ENCODE peak calls at places on chromosome 14, in nine cellular contexts. M is pancreas; W is body of pancreas; X is CD8-positive, alpha-beta memory T cell; F is IMR-90; D is CD4-positive, alpha-beta memory T cell; V is brain microvascular endothelial cell; Q is cardiac muscle cell; Z is MM.1S. O is an unnamed sample. For H3K36me3, the result is how much of the 10 kb centered on the place peaks cover.

GRCh38 chr14:94601961-94602391 is 10.2 kb upstream of the SERPINA3 start:
- DNase-seq in Q (peak), X (no peak), F (peak), V (peak), M (no peak), Z (no peak), D (no peak), W (peak), O (no peak)

GRCh38 chr14:96130854-96131253 is 73.8 kb upstream of the BDKRB2 start:
- DNase-seq in V (no peak), M (no peak), W (no peak), Z (no peak), Q (peak), X (no peak), F (peak), D (no peak), O (no peak)

GRCh38 chr14:95482967-95483842 is 33.2 kb downstream of the SYNE3 start:
- DNase-seq in X (no peak), Z (no peak), W (peak), D (no peak), F (peak), V (peak), Q (peak), M (no peak), O (no peak)

GRCh38 chr14:71692496-71692895 is 239.7 kb upstream of the RGS6 start:
- DNase-seq in F (peak), Q (peak), D (no peak), M (no peak), V (no peak), Z (no peak), W (peak), X (no peak), O (no peak)

GRCh38 chr14:73468808-73469386 is 10.6 kb upstream of the NUMB start:
- DNase-seq in M (no peak), D (no peak), X (no peak), Z (no peak), W (no peak), V (peak), Q (no peak), F (peak), O (no peak)

GRCh38 chr14:35927727-35928126 is 101.6 kb downstream of the BRMS1L start:
- DNase-seq in Q (no peak), W (no peak), M (no peak), D (no peak), F (no peak), Z (no peak), X (no peak), V (no peak), O (no peak)

GRCh38 chr14:52641745-52642144 is 53.6 kb downstream of the ERO1A start:
- DNase-seq in D (no peak), V (no peak), W (no peak), Q (no peak), Z (no peak), X (no peak), F (peak), M (no peak), O (no peak)

GRCh38 chr14:70856851-70857498 is 47.7 kb upstream of the MAP3K9 start:
- DNase-seq in Q (peak), F (peak), D (no peak), W (no peak), M (no peak), X (no peak), V (peak), Z (no peak), O (no peak)

GRCh38 chr14:91412939-91413338 is 4.7 kb downstream of the CCDC88C start:
- DNase-seq in Z (peak), W (no peak), M (no peak), Q (no peak), F (no peak), X (no peak), V (no peak), D (no peak), O (no peak)

GRCh38 chr14:104563742-104564615 is 15.6 kb upstream of the C14orf180 start:
- DNase-seq in F (peak), X (peak), Z (no peak), Q (peak), W (peak), D (peak), V (peak), M (peak), O (peak)

GRCh38 chr14:21053184-21054122 is 4.2 kb upstream of the RNASE8 start:
- DNase-seq in Z (no peak), D (no peak), F (no peak), Q (no peak), X (no peak), V (no peak), W (no peak), M (no peak), O (no peak)

GRCh38 chr14:89270439-89271227 is 146.4 kb downstream of the FOXN3 start:
- DNase-seq in M (no peak), W (peak), Q (no peak), V (no peak), Z (no peak), X (no peak), D (no peak), F (no peak), O (no peak)

GRCh38 chr14:51342226-51342625 is 102.2 kb downstream of the TMX1 start:
- DNase-seq in X (no peak), Q (no peak), Z (no peak), V (no peak), D (no peak), W (no peak), F (peak), M (no peak), O (no peak)

GRCh38 chr14:21191809-21192446 is 36.1 kb upstream of the OR5AU1 start:
- DNase-seq in M (peak), F (no peak), X (peak), V (no peak), Q (peak), W (peak), D (peak), Z (peak), O (peak)

GRCh38 chr14:54147285-54147684 is 190.7 kb upstream of the BMP4 start:
- DNase-seq in F (peak), V (peak), W (no peak), D (no peak), X (no peak), Z (no peak), M (no peak), Q (peak), O (no peak)

GRCh38 chr14:64946310-64947045 is 3.9 kb upstream of the GPX2 start:
- DNase-seq in W (no peak), V (no peak), Z (no peak), M (no peak), X (no peak), D (no peak), Q (no peak), F (no peak), O (no peak)

GRCh38 chr14:68881396-68881795 is 88.5 kb upstream of the ZFP36L1 start:
- DNase-seq in F (no peak), Q (no peak), W (no peak), M (no peak), D (no peak), Z (no peak), V (no peak), X (no peak), O (no peak)
- H3K36me3 ChIP-seq in F (half or more), Q (half or more), W (under half), M (under half), D (under half), Z (under half), V (half or more), X (under half), O (half or more)

DNA sequence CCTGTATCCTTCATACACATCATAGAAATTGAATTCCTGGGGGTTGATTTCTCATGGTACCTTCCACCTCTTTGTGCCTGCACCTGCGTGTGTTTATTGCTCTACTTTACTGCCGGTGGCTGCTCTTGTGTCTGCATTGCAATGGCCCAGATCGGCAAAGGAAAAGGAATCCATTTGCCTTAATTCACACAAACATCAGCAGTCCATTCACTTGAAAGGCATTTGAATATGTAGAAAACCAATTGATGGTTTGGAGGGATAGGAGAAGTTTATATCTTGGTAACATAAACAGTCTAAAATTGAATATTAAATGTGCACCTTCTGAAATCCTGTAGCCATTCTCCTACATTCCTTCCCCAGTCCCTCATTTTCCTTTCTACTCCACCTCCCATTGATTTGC is 74.0 kb downstream of the SNAPC1 start:
- DNase-seq in D (no peak), M (no peak), Q (no peak), X (no peak), W (no peak), Z (no peak), F (peak), V (no peak), O (no peak)
- H3K36me3 ChIP-seq in D (under half), M (under half), Q (under half), X (under half), W (under half), Z (under half), F (under half), V (under half), O (under half)

GRCh38 chr14:101538865-101539264 is 22.4 kb upstream of the DIO3 start:
- DNase-seq in V (no peak), Q (no peak), W (no peak), X (no peak), F (no peak), M (no peak), Z (no peak), D (no peak), O (no peak)

GRCh38 chr14:101542391-101542790 is 18.9 kb upstream of the DIO3 start:
- DNase-seq in X (no peak), Z (no peak), V (no peak), M (no peak), F (no peak), W (no peak), D (no peak), Q (no peak), O (no peak)

GRCh38 chr14:101540481-101540880 is 20.8 kb upstream of the DIO3 start:
- DNase-seq in F (no peak), Q (no peak), D (no peak), Z (no peak), M (no peak), W (no peak), V (no peak), X (no peak), O (no peak)

GRCh38 chr14:101539929-101540328 is 21.4 kb upstream of the DIO3 start:
- DNase-seq in Q (no peak), W (no peak), D (no peak), F (no peak), V (no peak), X (no peak), M (no peak), Z (no peak), O (no peak)

DNA sequence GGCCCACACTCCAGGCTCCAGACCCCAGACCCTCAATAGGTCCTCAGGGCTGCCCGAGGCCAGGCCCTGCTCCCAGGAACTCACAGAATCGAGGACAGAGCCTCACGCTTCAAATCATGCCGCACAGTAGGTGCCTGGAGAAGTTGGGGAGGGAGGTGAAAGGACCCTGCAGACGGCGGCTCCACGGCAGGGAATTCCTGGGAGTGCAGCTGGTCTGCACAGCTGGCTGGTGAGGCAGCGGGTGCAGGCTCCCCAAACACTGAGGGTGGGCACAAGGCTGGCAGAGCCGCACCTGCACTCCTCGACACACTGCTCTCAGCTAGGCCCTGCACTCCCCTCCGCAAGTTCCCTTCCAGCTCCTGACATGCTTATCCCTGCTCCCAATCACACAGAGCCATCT is 20.2 kb upstream of the DIO3 start:
- DNase-seq in Q (no peak), W (no peak), Z (no peak), F (no peak), M (no peak), X (no peak), D (no peak), V (no peak), O (no peak)
- H3K36me3 ChIP-seq in Q (under half), W (under half), Z (under half), F (under half), M (under half), X (under half), D (under half), V (under half), O (under half)

DNA sequence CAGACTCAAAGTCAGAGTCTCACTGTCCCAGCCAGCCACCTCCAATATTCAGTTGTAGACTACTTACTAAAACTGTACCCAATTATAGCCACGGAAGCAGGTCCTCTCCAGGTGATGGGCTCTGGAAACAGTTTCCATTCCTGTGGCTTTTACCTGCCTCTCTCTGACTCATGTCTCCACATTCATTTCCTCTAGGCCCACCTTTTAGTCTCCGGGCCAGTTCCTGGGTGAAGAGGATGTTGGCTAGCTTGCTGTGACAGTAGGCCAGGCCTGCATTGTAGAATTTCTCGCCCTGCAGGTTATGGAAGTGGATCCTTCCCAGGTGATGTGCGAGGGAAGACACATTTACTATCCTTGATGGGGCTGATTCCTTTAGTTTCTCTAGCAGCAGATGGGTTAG is 5.6 kb downstream of the RDH11 start:
- DNase-seq in F (no peak), D (no peak), V (no peak), X (no peak), W (no peak), M (no peak), Z (no peak), Q (no peak), O (no peak)
- H3K36me3 ChIP-seq in F (half or more), D (under half), V (half or more), X (under half), W (under half), M (under half), Z (under half), Q (under half), O (half or more)

DNA sequence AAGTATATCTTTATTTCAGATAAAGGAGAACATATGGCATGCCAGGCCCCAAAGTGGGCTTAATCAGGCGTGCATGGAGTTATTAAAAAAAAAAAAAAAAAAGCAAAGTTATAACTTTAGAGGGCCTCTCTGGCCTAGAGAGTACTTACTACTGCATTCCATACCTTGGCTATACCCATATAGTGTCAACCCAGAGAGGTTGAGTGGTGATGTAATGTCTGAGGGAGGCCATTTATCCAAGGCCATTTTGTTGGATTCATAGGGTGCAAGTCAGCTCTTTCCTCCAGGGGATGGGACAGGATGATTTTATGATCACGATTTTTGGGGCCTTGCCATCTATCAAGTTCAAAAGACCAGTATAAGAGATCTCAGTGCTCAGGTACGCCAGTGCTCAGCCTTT is 66.4 kb downstream of the DCAF5 start:
- DNase-seq in X (no peak), V (no peak), F (no peak), M (no peak), W (no peak), Q (no peak), D (no peak), Z (no peak), O (no peak)
- H3K36me3 ChIP-seq in X (under half), V (under half), F (under half), M (under half), W (under half), Q (under half), D (under half), Z (under half), O (under half)

GRCh38 chr14:22572562-22573058 is 16.4 kb downstream of the DAD1 start:
- DNase-seq in D (no peak), W (no peak), F (peak), V (peak), Z (no peak), M (no peak), X (no peak), Q (peak), O (no peak)

GRCh38 chr14:22569106-22569748 is 19.8 kb downstream of the DAD1 start:
- DNase-seq in V (no peak), W (no peak), F (peak), M (no peak), D (no peak), X (no peak), Q (no peak), Z (no peak), O (no peak)

GRCh38 chr14:22567437-22567836 is 21.6 kb downstream of the DAD1 start:
- DNase-seq in M (no peak), Q (no peak), F (no peak), V (no peak), Z (peak), X (no peak), W (no peak), D (no peak), O (no peak)

GRCh38 chr14:22570132-22570949 is 18.7 kb downstream of the DAD1 start:
- DNase-seq in D (peak), Z (peak), Q (peak), X (peak), V (peak), F (peak), W (peak), M (no peak), O (peak)

DNA sequence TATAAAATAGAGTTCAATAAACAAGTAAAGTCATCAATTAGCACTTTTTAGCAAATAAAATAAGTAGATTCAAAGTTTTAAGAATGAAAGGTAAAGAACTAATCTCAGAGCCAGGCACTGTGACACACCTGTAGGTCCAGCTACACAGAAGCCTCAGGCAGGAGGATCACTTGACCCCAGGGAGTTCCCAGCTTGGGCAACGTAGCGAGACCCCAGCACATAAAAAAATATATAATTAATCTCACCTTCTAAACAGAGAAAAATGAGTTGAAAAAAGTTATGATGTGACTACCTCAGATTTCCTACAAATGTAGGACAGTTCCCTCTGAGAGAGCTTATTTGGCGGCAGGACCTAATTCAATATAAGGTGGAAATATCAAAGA is 19.3 kb downstream of the DAD1 start:
- DNase-seq in W (no peak), Q (no peak), X (no peak), D (no peak), F (no peak), M (no peak), Z (no peak), V (no peak), O (no peak)
- H3K36me3 ChIP-seq in W (under half), Q (under half), X (under half), D (under half), F (under half), M (under half), Z (under half), V (under half), O (under half)

DNA sequence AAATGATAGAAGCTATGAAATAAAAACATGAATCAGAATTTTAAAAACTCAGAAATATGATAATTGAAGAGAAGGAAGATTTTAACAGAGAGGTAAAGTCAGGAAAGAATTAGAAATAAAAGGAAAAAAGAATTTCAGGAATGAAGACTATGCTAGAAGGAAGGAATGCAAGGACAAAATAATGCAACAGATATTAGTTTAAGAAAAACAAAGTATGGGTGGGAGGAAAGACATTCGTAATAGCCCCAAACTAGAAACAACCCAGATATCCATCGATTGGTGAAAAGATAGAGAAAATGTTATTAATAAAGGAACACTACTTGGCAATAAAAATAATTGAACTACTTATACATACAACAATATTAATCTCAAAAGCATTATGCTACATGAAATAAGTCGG is 129.6 kb downstream of the AKAP6 start:
- DNase-seq in V (no peak), F (no peak), W (no peak), Q (no peak), M (no peak), D (no peak), Z (no peak), X (no peak), O (no peak)
- H3K36me3 ChIP-seq in V (under half), F (under half), W (under half), Q (under half), M (under half), D (under half), Z (under half), X (under half), O (under half)

GRCh38 chr14:102986810-102987579 is 64.5 kb downstream of the AMN start:
- DNase-seq in Q (peak), F (peak), M (no peak), V (peak), Z (no peak), X (no peak), D (no peak), W (no peak), O (no peak)

GRCh38 chr14:102994689-102995088 is 62.7 kb downstream of the CDC42BPB start:
- DNase-seq in D (no peak), Z (no peak), M (no peak), W (no peak), F (no peak), V (no peak), X (no peak), Q (no peak), O (no peak)

GRCh38 chr14:102993523-102993922 is 63.8 kb downstream of the CDC42BPB start:
- DNase-seq in Q (peak), D (no peak), M (no peak), Z (no peak), W (no peak), V (peak), X (no peak), F (peak), O (no peak)

GRCh38 chr14:102988054-102988453 is 65.6 kb downstream of the AMN start:
- DNase-seq in V (no peak), X (no peak), F (no peak), Q (no peak), W (no peak), Z (no peak), M (no peak), D (no peak), O (no peak)

GRCh38 chr14:102991376-102991775 is 66.0 kb downstream of the CDC42BPB start:
- DNase-seq in F (peak), M (no peak), W (no peak), Z (no peak), D (no peak), V (no peak), X (no peak), Q (no peak), O (no peak)
- H3K36me3 ChIP-seq in F (under half), M (under half), W (under half), Z (under half), D (under half), V (under half), X (under half), Q (under half), O (under half)

GRCh38 chr14:34562776-34563150 is 23.3 kb upstream of the EAPP start:
- DNase-seq in W (no peak), Q (no peak), M (no peak), D (no peak), X (no peak), F (no peak), V (no peak), Z (no peak), O (no peak)
- H3K36me3 ChIP-seq in W (under half), Q (under half), M (under half), D (under half), X (under half), F (under half), V (under half), Z (under half), O (under half)

DNA sequence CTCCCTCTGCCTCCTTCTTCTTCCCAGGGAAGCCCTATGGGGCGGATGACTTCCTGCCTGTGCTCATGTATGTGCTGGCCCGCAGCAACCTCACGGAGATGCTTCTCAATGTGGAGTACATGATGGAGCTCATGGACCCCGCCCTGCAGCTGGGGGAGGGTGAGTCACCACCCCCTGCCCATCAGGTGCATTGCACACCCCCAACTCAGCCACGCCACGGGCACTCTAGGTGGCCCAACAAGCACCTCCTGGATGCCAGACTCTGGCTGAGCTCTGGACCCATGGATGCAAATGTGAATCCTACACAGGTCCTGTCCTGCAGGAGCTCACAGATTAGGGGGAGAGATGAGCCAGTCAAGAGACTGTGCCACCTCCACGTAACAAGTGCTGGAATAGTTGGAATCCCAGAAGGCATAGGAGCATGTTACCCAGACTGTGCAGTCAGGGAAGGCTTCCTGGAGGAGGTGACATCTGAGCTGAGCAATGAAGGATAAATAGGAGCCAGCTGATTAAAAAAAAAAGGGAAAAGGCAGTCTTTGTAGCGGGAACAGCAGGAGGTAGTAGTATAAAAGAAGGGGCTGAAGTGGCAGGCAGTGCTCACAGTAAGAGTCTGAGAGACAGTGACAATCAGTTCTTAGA is 71.9 kb downstream of the LGMN start:
- DNase-seq in F (no peak), Z (no peak), V (no peak), D (no peak), M (peak), W (no peak), X (no peak), Q (no peak), O (no peak)
- H3K36me3 ChIP-seq in F (under half), Z (under half), V (under half), D (half or more), M (under half), W (under half), X (under half), Q (under half), O (under half)

O was measured in iPS DF 6.9.